ENCODE peak calls at places on chromosome 16, in six cellular contexts. J, X, R, F, P and I are unnamed samples.

GRCh38 chr16:84838383-84838948 is 18.7 kb downstream of the CRISPLD2 start:
- DNase-seq in J (no peak), X (no peak), R (no peak), F (no peak), P (no peak), I (no peak)

GRCh38 chr16:29770250-29770929 is 7.7 kb upstream of the ZG16 start:
- DNase-seq in J (no peak), X (no peak), R (no peak), F (no peak), P (no peak), I (no peak)

GRCh38 chr16:57245472-57246113 is 534 bp downstream of the ARL2BP start:
- DNase-seq in J (no peak), X (no peak), R (no peak), F (no peak), P (peak), I (no peak)

GRCh38 chr16:72794319-72794718 is 253.6 kb downstream of the ZFHX3 start:
- DNase-seq in J (no peak), X (no peak), R (no peak), F (no peak), P (peak), I (no peak)

GRCh38 chr16:57619133-57619605 is 9.3 kb upstream of the ADGRG1 start:
- DNase-seq in J (no peak), X (no peak), R (no peak), F (no peak), P (no peak), I (no peak)

GRCh38 chr16:75401697-75402096 is 31.6 kb downstream of the CFDP1 start:
- DNase-seq in J (no peak), X (no peak), R (no peak), F (no peak), P (no peak), I (no peak)

GRCh38 chr16:88842308-88842756 is 14.4 kb downstream of the GALNS start:
- DNase-seq in J (no peak), X (no peak), R (no peak), F (no peak), P (no peak), I (no peak)

GRCh38 chr16:87952751-87953150 is 1.5 kb downstream of the BANP start:
- DNase-seq in J (no peak), X (no peak), R (no peak), F (no peak), P (no peak), I (no peak)

GRCh38 chr16:56284521-56284920 is 93.2 kb downstream of the GNAO1 start:
- DNase-seq in J (no peak), X (no peak), R (no peak), F (no peak), P (no peak), I (no peak)

GRCh38 chr16:8850279-8850885 is 18.4 kb downstream of the CARHSP1 start:
- DNase-seq in J (no peak), X (no peak), R (no peak), F (peak), P (no peak), I (peak)

GRCh38 chr16:27385398-27385797 is 16.6 kb upstream of the IL21R start:
- DNase-seq in J (no peak), X (no peak), R (no peak), F (no peak), P (no peak), I (no peak)

GRCh38 chr16:4660454-4661007 is 32.8 kb upstream of the NUDT16L1 start:
- DNase-seq in J (peak), X (peak), R (peak), F (no peak), P (no peak), I (peak)

GRCh38 chr16:53043986-53044571 is 8.6 kb downstream of the CHD9NB start:
- DNase-seq in J (no peak), X (no peak), R (no peak), F (no peak), P (no peak), I (no peak)

GRCh38 chr16:9546438-9546786 is 455.0 kb downstream of the HAPSTR1 start:
- DNase-seq in J (no peak), X (no peak), R (no peak), F (no peak), P (no peak), I (no peak)

GRCh38 chr16:71367243-71367976 is 8.9 kb downstream of the CALB2 start:
- DNase-seq in J (no peak), X (no peak), R (peak), F (no peak), P (peak), I (no peak)

GRCh38 chr16:47460301-47460754 is 535 bp downstream of the ITFG1 start:
- DNase-seq in J (no peak), X (no peak), R (no peak), F (no peak), P (no peak), I (no peak)

GRCh38 chr16:82481455-82481854 is 145.3 kb upstream of the CDH13 start:
- DNase-seq in J (no peak), X (no peak), R (no peak), F (no peak), P (no peak), I (no peak)

GRCh38 chr16:53768593-53768992 is 64.6 kb downstream of the FTO start:
- DNase-seq in J (no peak), X (no peak), R (no peak), F (no peak), P (no peak), I (peak)

GRCh38 chr16:66549284-66550131 is at the start of gene TK2:
- DNase-seq in J (no peak), X (peak), R (peak), F (no peak), P (no peak), I (peak)

GRCh38 chr16:81657731-81658130 is 121.4 kb upstream of the PLCG2 start:
- DNase-seq in J (no peak), X (no peak), R (no peak), F (no peak), P (no peak), I (no peak)

GRCh38 chr16:56343661-56344517 is 81.5 kb downstream of the AMFR start:
- DNase-seq in J (no peak), X (no peak), R (no peak), F (no peak), P (no peak), I (no peak)

GRCh38 chr16:26665166-26665939 is 401.4 kb upstream of the C16orf82 start:
- DNase-seq in J (no peak), X (no peak), R (peak), F (no peak), P (peak), I (no peak)

GRCh38 chr16:1548234-1548633 is 14.8 kb downstream of the TMEM204 start:
- DNase-seq in J (no peak), X (no peak), R (no peak), F (no peak), P (no peak), I (no peak)

GRCh38 chr16:3980311-3981111 is 100.0 kb upstream of the CREBBP start:
- DNase-seq in J (no peak), X (no peak), R (no peak), F (no peak), P (no peak), I (no peak)